ENCODE peak calls at places on chromosomes 11 and 22, in five cellular contexts. K is kidney tubule cell, Q is ecto neural progenitor cell, Y is BJ, N is T-helper 9 cell. E is an unnamed sample.

GRCh38 chr11:61780581-61781162 is 11.7 kb downstream of the TMEM258 start:
- DNase-seq in N (no peak), Y (no peak), Q (no peak), K (no peak), E (no peak)

GRCh38 chr11:17208257-17208999 is 642 bp upstream of the PIK3C2A start:
- DNase-seq in Q (peak), Y (no peak), K (peak), N (peak), E (no peak)

GRCh38 chr11:16782226-16782919 is 43.9 kb downstream of the C11orf58 start:
- DNase-seq in Q (no peak), N (no peak), K (no peak), Y (no peak), E (peak)

GRCh38 chr22:30298005-30298701 is 8.8 kb upstream of the CASTOR1 start:
- DNase-seq in K (no peak), Q (no peak), N (no peak), Y (no peak), E (no peak)

GRCh38 chr11:119236891-119237290 is 30.8 kb downstream of the CBL start:
- DNase-seq in Q (no peak), K (no peak), Y (no peak), N (no peak), E (no peak)

GRCh38 chr11:109612481-109612880 is 190.5 kb downstream of the C11orf87 start:
- DNase-seq in Y (no peak), Q (no peak), K (no peak), N (no peak), E (no peak)

GRCh38 chr11:12529041-12529440 is 145.2 kb upstream of the TEAD1 start:
- DNase-seq in K (no peak), N (no peak), Y (no peak), Q (no peak), E (no peak)

GRCh38 chr11:46669606-46670243 is 30.7 kb downstream of the ARHGAP1 start:
- DNase-seq in K (peak), Q (no peak), Y (no peak), N (no peak), E (peak)

GRCh38 chr11:69002743-69003231 is 10.3 kb downstream of the MRGPRF start:
- DNase-seq in Q (no peak), K (no peak), N (no peak), Y (no peak), E (peak)

GRCh38 chr11:60931897-60932296 is 7.6 kb downstream of the TMEM132A start:
- DNase-seq in Q (no peak), K (no peak), Y (no peak), N (no peak), E (peak)

GRCh38 chr11:69317401-69318092 is 23.6 kb downstream of the MYEOV start:
- DNase-seq in N (no peak), K (no peak), Y (no peak), Q (no peak), E (no peak)

GRCh38 chr22:25745341-25746011 is 3.5 kb downstream of the MYO18B start:
- DNase-seq in K (peak), N (no peak), Y (peak), Q (no peak), E (no peak)

GRCh38 chr11:27875480-27876208 is 175.4 kb upstream of the BDNF start:
- DNase-seq in K (no peak), Q (no peak), Y (no peak), N (no peak), E (no peak)